ENCODE peak calls at places on chromosomes 2 and 18, in nine cellular contexts. X, O, H, W, M, T, R, B and F are unnamed samples.

GRCh38 chr2:28664120-28664842 is 87.3 kb upstream of the PPP1CB start:
- DNase-seq in W (peak; percentile 78), X (no peak), M (peak; percentile 36), T (no peak), H (peak; percentile 54), R (no peak), O (no peak), B (no peak), F (no peak)

GRCh38 chr18:57444301-57444759 is 9.2 kb downstream of the ONECUT2 start:
- DNase-seq in R (no peak), M (no peak), X (no peak), H (no peak), B (no peak), O (no peak), W (no peak), T (no peak), F (no peak)

GRCh38 chr18:4455113-4455811 is at the start of gene DLGAP1:
- DNase-seq in B (no peak), H (no peak), R (peak; percentile 82), W (peak; percentile 35), X (peak; percentile 17), T (peak; percentile 60), M (no peak), O (no peak), F (peak; percentile 2)

GRCh38 chr18:70075906-70076305 is 128.2 kb upstream of the CD226 start:
- DNase-seq in O (no peak), T (no peak), B (no peak), M (no peak), X (no peak), R (no peak), W (peak; percentile 8), H (no peak), F (no peak)

GRCh38 chr2:237298323-237299118 is 115.4 kb downstream of the COL6A3 start:
- DNase-seq in W (peak; percentile 68), B (no peak), T (no peak), R (no peak), H (peak; percentile 58), O (no peak), M (no peak), X (peak; percentile 85), F (no peak)

GRCh38 chr2:9380702-9381628 is 42.4 kb downstream of the ITGB1BP1 start:
- DNase-seq in M (no peak), W (peak; percentile 96), R (no peak), X (peak; percentile 97), O (peak; percentile 21), B (no peak), T (no peak), H (peak; percentile 95), F (peak; percentile 92)

GRCh38 chr18:13568443-13569392 is 157.6 kb downstream of the FAM210A start:
- DNase-seq in H (no peak), B (no peak), T (peak; percentile 69), W (no peak), O (no peak), M (no peak), R (no peak), X (no peak), F (no peak)

GRCh38 chr2:11955883-11956282 is 209.5 kb downstream of the LPIN1 start:
- DNase-seq in M (no peak), O (no peak), H (no peak), W (peak; percentile 12), T (no peak), B (no peak), X (no peak), R (no peak), F (no peak)

GRCh38 chr2:208329485-208329884 is 63.4 kb downstream of the PIKFYVE start:
- DNase-seq in X (no peak), W (no peak), R (no peak), H (no peak), T (no peak), O (no peak), M (no peak), B (no peak), F (no peak)

GRCh38 chr2:186303091-186303490 is 183.0 kb upstream of the ZC3H15 start:
- DNase-seq in T (no peak), W (no peak), M (no peak), R (no peak), O (no peak), H (no peak), X (peak; percentile 57), B (no peak), F (no peak)

GRCh38 chr18:70384181-70384790 is 95.4 kb downstream of the SOCS6 start:
- DNase-seq in T (no peak), X (peak; percentile 96), M (no peak), B (no peak), W (peak; percentile 57), R (no peak), O (no peak), H (peak; percentile 87), F (peak; percentile 83)

GRCh38 chr2:215527738-215528137 is 91.9 kb upstream of the FN1 start:
- DNase-seq in X (no peak), T (no peak), M (no peak), H (peak; percentile 87), B (no peak), R (no peak), W (peak; percentile 73), O (no peak), F (peak; percentile 57)

GRCh38 chr2:14425869-14426268 is 206.6 kb upstream of the LRATD1 start:
- DNase-seq in T (no peak), O (no peak), H (no peak), X (no peak), W (no peak), B (no peak), R (no peak), M (no peak), F (no peak)

DNA sequence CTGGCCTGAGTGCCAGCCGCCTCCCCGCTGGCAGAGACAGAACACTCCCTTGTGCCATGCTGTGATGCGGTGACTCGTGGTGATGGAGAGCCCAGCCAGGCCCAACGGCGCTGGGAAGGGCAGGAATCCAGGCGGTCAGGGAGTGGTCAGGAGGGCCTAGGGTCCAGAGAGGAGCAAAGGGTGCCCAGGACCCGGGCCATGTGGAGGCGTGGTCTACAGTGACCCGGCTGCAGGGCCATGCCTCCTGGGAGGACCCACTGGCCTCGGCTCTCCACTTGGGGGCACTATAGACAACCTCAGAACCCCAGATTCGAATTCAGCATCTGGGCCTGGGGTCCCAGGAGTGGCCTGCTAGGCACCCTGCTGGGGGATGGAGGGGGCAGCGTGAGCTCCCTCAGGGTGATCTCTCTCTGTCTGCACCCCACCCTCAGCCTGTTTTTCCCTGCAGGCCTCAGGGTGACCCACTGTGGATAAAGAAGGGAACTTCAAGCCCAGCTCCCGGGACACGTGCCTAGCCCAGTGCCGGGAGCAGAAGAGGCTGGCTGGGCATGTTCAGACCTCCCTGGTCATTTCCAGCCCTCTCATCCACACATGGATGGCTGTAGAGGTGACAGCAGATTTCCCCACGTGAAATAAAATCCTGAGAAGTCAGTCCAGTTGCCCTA is 13.0 kb downstream of the AMER3 start:
- DNase-seq in O (no peak), W (no peak), B (no peak), R (no peak), X (no peak), H (no peak), T (no peak), M (no peak), F (no peak)
- TF ChIP-seq CTCF in O (no peak), W (no peak), B (no peak), R (peak; percentile 54), X (peak; percentile 41), H (no peak), T (peak; percentile 22), M (no peak), F (no peak)

GRCh38 chr2:19746611-19747309 is 155.0 kb downstream of the TTC32 start:
- DNase-seq in W (peak; percentile 57), H (peak; percentile 25), O (no peak), R (peak; percentile 78), T (peak; percentile 33), B (no peak), M (no peak), X (peak; percentile 35), F (no peak)
- TF ChIP-seq CTCF in W (peak; percentile 47), H (peak; percentile 50), O (peak; percentile 40), R (peak; percentile 75), T (peak; percentile 36), B (no peak), M (peak; percentile 47), X (peak; percentile 63), F (peak; percentile 60)

DNA sequence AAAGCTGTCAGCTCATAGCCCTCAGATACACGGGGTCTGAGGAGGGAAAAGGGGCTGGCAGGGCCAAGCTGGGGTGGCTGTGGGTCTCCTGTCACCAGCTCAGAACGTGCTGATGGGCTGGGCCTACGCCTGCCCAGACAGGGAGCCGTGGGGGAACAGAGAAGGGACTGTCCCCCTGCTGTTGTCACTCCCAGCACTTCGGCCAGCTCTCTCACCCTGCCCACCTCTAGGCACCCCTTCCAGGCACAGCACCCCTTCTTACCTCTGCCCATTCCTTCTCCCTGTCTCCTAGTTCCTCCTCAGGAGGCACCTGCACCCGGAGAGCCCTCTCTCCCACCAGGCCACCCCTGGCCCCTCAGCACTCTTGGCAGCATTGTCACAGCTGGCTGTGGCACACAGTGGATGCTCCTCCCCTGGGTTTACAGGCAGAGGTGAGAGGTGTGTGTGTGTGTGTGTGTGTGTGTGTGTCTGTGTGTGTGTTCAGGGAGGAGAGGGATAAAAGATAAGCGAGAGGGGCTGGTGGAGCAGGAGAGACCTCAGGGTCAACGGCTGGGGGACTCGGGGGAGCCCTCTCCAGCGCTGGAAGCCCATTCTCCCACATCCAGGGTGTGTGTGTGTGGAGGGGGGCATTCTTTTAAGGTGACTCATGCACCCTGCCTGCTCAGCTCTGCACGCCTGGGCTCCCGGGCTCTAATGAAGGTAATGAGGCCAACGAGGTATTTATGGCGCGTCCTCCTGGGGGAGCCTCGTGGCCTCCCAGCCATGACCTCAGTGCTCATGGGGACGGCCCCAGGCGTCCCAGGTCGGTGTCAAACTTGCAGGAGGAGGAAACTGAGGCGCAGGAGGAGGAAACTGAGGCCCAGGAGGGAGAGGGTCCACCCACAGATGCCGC is 66.1 kb upstream of the SMAD7 start:
- DNase-seq in R (peak; percentile 76), O (no peak), M (no peak), B (no peak), T (no peak), W (peak; percentile 87), X (peak; percentile 62), H (peak; percentile 83), F (peak; percentile 83)
- TF ChIP-seq CTCF in R (no peak), O (no peak), M (no peak), B (no peak), T (no peak), W (no peak), X (no peak), H (no peak), F (no peak)

GRCh38 chr2:23564618-23564967 is 179.6 kb downstream of the KLHL29 start:
- DNase-seq in T (no peak), R (no peak), B (no peak), O (no peak), M (no peak), H (no peak), W (no peak), X (no peak), F (no peak)

GRCh38 chr2:23567382-23567781 is 182.4 kb downstream of the KLHL29 start:
- DNase-seq in B (no peak), X (no peak), W (no peak), M (no peak), H (no peak), O (no peak), T (no peak), R (no peak), F (no peak)

GRCh38 chr2:23565374-23565773 is 180.4 kb downstream of the KLHL29 start:
- DNase-seq in T (no peak), W (no peak), R (no peak), M (no peak), B (no peak), O (no peak), X (no peak), H (no peak), F (no peak)

GRCh38 chr2:23565814-23566213 is 180.8 kb downstream of the KLHL29 start:
- DNase-seq in R (no peak), W (no peak), M (peak; percentile 68), B (no peak), H (no peak), T (no peak), O (no peak), X (no peak), F (no peak)

GRCh38 chr2:23566236-23567142 is 181.5 kb downstream of the KLHL29 start:
- DNase-seq in X (peak; percentile 45), M (no peak), W (no peak), B (peak; percentile 22), R (peak; percentile 67), O (no peak), H (peak; percentile 32), T (peak; percentile 64), F (no peak)
- TF ChIP-seq CTCF in X (peak; percentile 68), M (peak; percentile 35), W (peak; percentile 44), B (no peak), R (peak; percentile 84), O (peak; percentile 20), H (peak; percentile 36), T (peak; percentile 41), F (peak; percentile 71)